ENCODE peak calls at places on chromosomes 1 and 21, in eight cellular contexts. F, C, U, D, K, Z, J and E are unnamed samples.

GRCh38 chr1:79549191-79549590 is 542.7 kb upstream of the ADGRL4 start:
- DNase-seq in Z (no peak), D (no peak), C (no peak), U (no peak), F (no peak), K (no peak), J (no peak), E (no peak)

GRCh38 chr1:22612657-22613056 is 23.8 kb upstream of the C1QA start:
- DNase-seq in C (no peak), Z (no peak), U (no peak), K (no peak), F (no peak), J (no peak), D (no peak), E (no peak)

GRCh38 chr1:160711528-160712311 is at the start of gene CD48:
- DNase-seq in C (peak; percentile 37), D (no peak), F (no peak), U (no peak), K (no peak), Z (no peak), J (peak; percentile 61), E (no peak)

GRCh38 chr1:89737985-89738510 is 82.8 kb upstream of the LRRC8D start:
- DNase-seq in U (no peak), C (no peak), Z (no peak), K (no peak), F (no peak), J (no peak), D (no peak), E (no peak)

GRCh38 chr1:174998569-174999215 is 1.1 kb upstream of the CACYBP start:
- DNase-seq in U (no peak), Z (peak; percentile 40), K (peak; percentile 25), F (no peak), J (peak; percentile 40), D (peak; percentile 55), C (peak; percentile 4), E (peak; percentile 68)

GRCh38 chr1:227125929-227126545 is 185.9 kb downstream of the COQ8A start:
- DNase-seq in D (no peak), C (no peak), K (no peak), U (no peak), Z (no peak), J (no peak), F (no peak), E (no peak)

GRCh38 chr1:232422098-232422497 is 207.8 kb downstream of the SIPA1L2 start:
- DNase-seq in C (no peak), D (no peak), K (no peak), J (no peak), F (no peak), U (no peak), Z (no peak), E (peak; percentile 81)

GRCh38 chr1:215475719-215476525 is 91.2 kb upstream of the KCTD3 start:
- DNase-seq in K (no peak), Z (no peak), C (no peak), D (peak; percentile 65), J (no peak), U (peak; percentile 41), F (no peak), E (peak; percentile 69)

GRCh38 chr1:208496467-208497371 is 252.5 kb upstream of the PLXNA2 start:
- DNase-seq in J (no peak), F (no peak), Z (no peak), K (no peak), C (no peak), D (no peak), U (no peak), E (peak; percentile 83)

GRCh38 chr1:117142200-117142599 is 20.7 kb upstream of the TRIM45 start:
- DNase-seq in U (peak; percentile 75), K (no peak), D (peak; percentile 6), C (no peak), J (no peak), Z (no peak), F (no peak), E (no peak)

GRCh38 chr1:9289724-9290493 is 2.8 kb upstream of the SPSB1 start:
- DNase-seq in D (peak; percentile 91), Z (no peak), U (no peak), F (peak; percentile 60), C (no peak), K (peak; percentile 71), J (no peak), E (peak; percentile 90)

GRCh38 chr1:229871078-229871676 is 195.9 kb upstream of the GALNT2 start:
- DNase-seq in F (no peak), U (no peak), C (no peak), J (no peak), K (no peak), Z (no peak), D (no peak), E (no peak)

GRCh38 chr1:115189814-115190541 is 100.7 kb upstream of the TSPAN2 start:
- DNase-seq in D (peak; percentile 71), C (no peak), F (no peak), Z (no peak), K (peak; percentile 60), U (peak; percentile 95), J (no peak), E (peak; percentile 98)

GRCh38 chr21:16418663-16419062 is 688.9 kb downstream of the USP25 start:
- DNase-seq in D (peak; percentile 8), C (no peak), F (no peak), K (no peak), Z (no peak), U (no peak), J (no peak), E (peak; percentile 7)
- H3K4me3 ChIP-seq in D (no peak overlapping the region), C (no peak overlapping the region), F (peak overlapping the region; percentile 54), K (no peak overlapping the region), Z (no peak overlapping the region), U (no peak overlapping the region), J (no peak overlapping the region), E (no peak overlapping the region)

GRCh38 chr21:34930971-34931370 is 118.1 kb downstream of the RUNX1 start:
- DNase-seq in U (no peak), C (no peak), Z (no peak), D (no peak), F (no peak), K (no peak), J (no peak), E (no peak)
- H3K4me3 ChIP-seq in U (no peak overlapping the region), C (no peak overlapping the region), Z (no peak overlapping the region), D (no peak overlapping the region), F (no peak overlapping the region), K (no peak overlapping the region), J (no peak overlapping the region), E (no peak overlapping the region)

GRCh38 chr1:61639218-61639617 is 85.7 kb downstream of the TM2D1 start:
- DNase-seq in D (peak; percentile 48), F (no peak), Z (no peak), K (no peak), U (no peak), C (no peak), J (no peak), E (no peak)
- H3K4me3 ChIP-seq in D (no peak overlapping the region), F (no peak overlapping the region), Z (no peak overlapping the region), K (no peak overlapping the region), U (no peak overlapping the region), C (no peak overlapping the region), J (no peak overlapping the region), E (no peak overlapping the region)

GRCh38 chr1:165683848-165684485 is 14.4 kb downstream of the ALDH9A1 start:
- DNase-seq in Z (no peak), U (no peak), F (no peak), J (no peak), D (no peak), K (no peak), C (no peak), E (no peak)
- H3K4me3 ChIP-seq in Z (no peak overlapping the region), U (no peak overlapping the region), F (no peak overlapping the region), J (no peak overlapping the region), D (no peak overlapping the region), K (no peak overlapping the region), C (no peak overlapping the region), E (no peak overlapping the region)

GRCh38 chr1:86776108-86776507 is 71.7 kb downstream of the SH3GLB1 start:
- DNase-seq in Z (no peak), F (no peak), C (no peak), J (no peak), U (no peak), K (no peak), D (peak; percentile 32), E (no peak)

GRCh38 chr1:86774305-86775304 is 70.2 kb downstream of the SH3GLB1 start:
- DNase-seq in K (peak; percentile 73), U (peak; percentile 50), Z (peak; percentile 41), D (peak; percentile 96), J (no peak), C (no peak), F (peak; percentile 73), E (peak; percentile 94)

GRCh38 chr1:86769065-86769464 is 64.7 kb downstream of the SH3GLB1 start:
- DNase-seq in F (no peak), J (no peak), K (no peak), U (no peak), D (no peak), Z (no peak), C (no peak), E (no peak)

GRCh38 chr1:86775395-86775794 is 71.0 kb downstream of the SH3GLB1 start:
- DNase-seq in C (no peak), U (no peak), D (peak; percentile 23), F (no peak), J (no peak), K (no peak), Z (no peak), E (no peak)

GRCh38 chr1:86773331-86774288 is 69.2 kb downstream of the SH3GLB1 start:
- DNase-seq in Z (no peak), F (no peak), D (peak; percentile 17), C (no peak), J (no peak), K (no peak), U (no peak), E (peak; percentile 86)
- H3K4me3 ChIP-seq in Z (no peak overlapping the region), F (no peak overlapping the region), D (peak overlapping the region; percentile 0), C (no peak overlapping the region), J (no peak overlapping the region), K (no peak overlapping the region), U (no peak overlapping the region), E (no peak overlapping the region)

DNA sequence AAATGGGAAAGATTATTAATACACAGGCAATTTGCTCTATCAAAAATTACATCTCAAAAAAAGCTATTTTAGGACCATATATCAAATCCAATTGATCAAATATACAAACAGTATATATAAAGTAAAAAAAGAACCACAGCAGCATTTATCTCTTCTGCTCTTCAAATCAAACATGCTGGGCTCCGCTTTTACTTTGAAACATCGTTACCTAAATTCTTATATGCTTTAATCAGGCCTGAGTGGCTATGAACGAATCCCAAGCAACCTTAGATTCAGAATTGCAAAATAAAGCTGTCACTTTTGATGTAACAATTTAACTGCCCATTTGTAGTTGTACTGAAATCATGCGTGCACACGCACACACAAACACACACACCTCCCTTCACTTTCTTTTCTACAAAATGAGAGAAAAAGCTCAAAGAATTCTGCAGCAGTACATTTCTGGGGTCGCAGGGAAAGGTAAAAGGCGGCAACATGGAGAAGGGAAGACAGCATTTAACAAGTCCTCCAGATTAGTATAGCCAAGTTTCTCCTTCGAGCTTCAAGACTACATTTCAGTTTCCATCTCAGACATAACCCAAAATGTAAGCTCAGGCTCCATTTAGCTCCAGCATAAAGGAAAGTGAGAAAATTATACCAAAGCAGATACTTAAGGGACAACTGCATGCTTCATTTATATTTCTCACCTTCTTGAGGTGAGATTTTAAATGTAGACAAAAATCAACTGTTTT is 92.2 kb upstream of the TTC39A start:
- DNase-seq in J (no peak), Z (no peak), F (no peak), U (no peak), D (no peak), K (no peak), C (no peak), E (no peak)
- H3K4me3 ChIP-seq in J (no peak overlapping the region), Z (no peak overlapping the region), F (peak overlapping the region; percentile 29), U (no peak overlapping the region), D (no peak overlapping the region), K (no peak overlapping the region), C (no peak overlapping the region), E (no peak overlapping the region)